ENCODE peak calls at places on chromosomes 13 and 19, in ten cellular contexts. C, E, N, X, A, Q, Z, U, H and W are unnamed samples.

GRCh38 chr13:23656637-23657036 is 86.4 kb downstream of the TNFRSF19 start:
- DNase-seq in C (no peak), E (no peak), N (no peak), X (no peak), A (no peak), Q (no peak), Z (peak), U (peak), H (peak), W (no peak)

GRCh38 chr19:4577020-4577782 is 17.7 kb upstream of the SEMA6B start:
- DNase-seq in C (peak), E (no peak), N (no peak), X (no peak), A (no peak), Q (peak), Z (no peak), U (no peak), H (peak), W (no peak)

GRCh38 chr13:44842158-44842557 is 147.1 kb downstream of the NUFIP1 start:
- DNase-seq in C (no peak), E (peak), N (no peak), X (no peak), A (no peak), Q (peak), Z (peak), U (no peak), H (no peak), W (no peak)

GRCh38 chr19:38675611-38676010 is 28.2 kb downstream of the ACTN4 start:
- DNase-seq in C (no peak), E (no peak), N (no peak), X (no peak), A (no peak), Q (no peak), Z (no peak), U (no peak), H (no peak), W (no peak)

GRCh38 chr19:31963741-31964140 is 381.7 kb upstream of the ZNF507 start:
- DNase-seq in C (no peak), E (no peak), N (peak), X (no peak), A (no peak), Q (no peak), Z (no peak), U (no peak), H (no peak), W (no peak)

GRCh38 chr13:73399347-73400216 is 340.8 kb downstream of the KLF5 start:
- DNase-seq in C (no peak), E (no peak), N (peak), X (no peak), A (no peak), Q (no peak), Z (no peak), U (peak), H (no peak), W (no peak)

GRCh38 chr13:25227690-25228089 is 55.6 kb upstream of the AMER2 start:
- DNase-seq in C (no peak), E (no peak), N (no peak), X (no peak), A (no peak), Q (no peak), Z (no peak), U (no peak), H (no peak), W (no peak)

GRCh38 chr13:46165485-46166220 is 16.3 kb downstream of the LCP1 start:
- DNase-seq in C (no peak), E (no peak), N (no peak), X (no peak), A (no peak), Q (peak), Z (no peak), U (no peak), H (no peak), W (no peak)

GRCh38 chr13:97018029-97018819 is 23.9 kb upstream of the OXGR1 start:
- DNase-seq in C (peak), E (no peak), N (no peak), X (no peak), A (no peak), Q (peak), Z (peak), U (peak), H (peak), W (no peak)

GRCh38 chr19:38793186-38793585 is 4.2 kb downstream of the LGALS7B start:
- DNase-seq in C (no peak), E (no peak), N (no peak), X (no peak), A (no peak), Q (peak), Z (peak), U (peak), H (no peak), W (no peak)

GRCh38 chr19:52211203-52211602 is 21.4 kb downstream of the PPP2R1A start:
- DNase-seq in C (no peak), E (no peak), N (no peak), X (no peak), A (no peak), Q (no peak), Z (no peak), U (no peak), H (no peak), W (no peak)

GRCh38 chr13:91280806-91281205 is 66.7 kb upstream of the MIR17HG start:
- DNase-seq in C (no peak), E (no peak), N (no peak), X (no peak), A (no peak), Q (peak), Z (no peak), U (no peak), H (peak), W (no peak)

GRCh38 chr19:29843180-29844051 is 31.6 kb downstream of the CCNE1 start:
- DNase-seq in C (peak), E (no peak), N (peak), X (no peak), A (no peak), Q (no peak), Z (peak), U (no peak), H (no peak), W (no peak)